ENCODE peak calls at places on chromosomes 5 and 9, in nine cellular contexts. V is activated effector memory CD4-positive, alpha-beta T cell treated with anti-CD3 and anti-CD28 coated beads, Interleukin-2, amount 50 U/mL, for 16 hours; D is astrocyte of the spinal cord; I is NCI-H187; R is foreskin melanocyte; L is HT-29; P is activated CD8-positive, alpha-beta memory T cell treated with anti-CD3 and anti-CD28 coated beads for 4 hours; X is stomach; Z is Daoy. E is an unnamed sample.

GRCh38 chr5:100974082-100974481 is 71.0 kb upstream of the ST8SIA4 start:
- DNase-seq in X (no peak), I (no peak), R (no peak), L (no peak), P (no peak), Z (no peak), V (no peak), D (no peak), E (no peak)

GRCh38 chr5:12017037-12017436 is 112.8 kb upstream of the CTNND2 start:
- DNase-seq in R (no peak), V (no peak), I (no peak), X (no peak), D (no peak), P (no peak), L (no peak), Z (peak), E (no peak)

GRCh38 chr5:43602456-43602817 is 543 bp upstream of the NNT start:
- DNase-seq in L (peak), P (no peak), Z (peak), R (peak), V (peak), D (peak), I (peak), X (peak), E (peak)

GRCh38 chr9:129752915-129753724 is at the start of gene PTGES:
- DNase-seq in R (peak), V (peak), L (peak), X (peak), D (peak), P (peak), I (no peak), Z (peak), E (peak)

GRCh38 chr5:63217422-63217821 is 638.8 kb downstream of the LRRC70 start:
- DNase-seq in P (no peak), Z (no peak), V (no peak), I (no peak), R (no peak), L (no peak), D (no peak), X (no peak), E (no peak)

GRCh38 chr5:178113141-178113787 is at the start of gene N4BP3:
- DNase-seq in V (peak), I (no peak), R (no peak), Z (peak), D (peak), L (peak), P (peak), X (peak), E (no peak)

GRCh38 chr5:6504677-6505414 is 56.2 kb downstream of the UBE2QL1 start:
- DNase-seq in P (no peak), R (no peak), I (no peak), V (no peak), D (peak), X (no peak), Z (peak), L (no peak), E (no peak)

GRCh38 chr9:133861692-133862091 is 123.5 kb upstream of the SARDH start:
- DNase-seq in L (no peak), I (no peak), R (no peak), D (no peak), V (no peak), Z (no peak), P (no peak), X (no peak), E (no peak)

GRCh38 chr5:80083115-80083890 is 48.2 kb downstream of the THBS4 start:
- DNase-seq in L (peak), I (peak), Z (peak), X (no peak), D (peak), R (no peak), P (no peak), V (peak), E (peak)

GRCh38 chr9:91246842-91247241 is 114.9 kb downstream of the AUH start:
- DNase-seq in I (no peak), X (no peak), R (no peak), P (no peak), V (no peak), Z (no peak), D (no peak), L (no peak), E (no peak)

GRCh38 chr9:12719431-12719830 is 26.2 kb downstream of the TYRP1 start:
- DNase-seq in Z (no peak), L (peak), P (no peak), I (no peak), X (no peak), D (peak), V (no peak), R (no peak), E (no peak)

GRCh38 chr9:33187519-33188218 is 20.5 kb upstream of the B4GALT1 start:
- DNase-seq in R (no peak), P (no peak), V (no peak), D (peak), I (no peak), L (no peak), Z (no peak), X (no peak), E (no peak)

GRCh38 chr5:44945743-44946142 is 137.0 kb downstream of the MRPS30 start:
- DNase-seq in D (no peak), Z (no peak), X (no peak), I (no peak), V (no peak), P (no peak), R (no peak), L (no peak), E (no peak)

GRCh38 chr9:16023466-16023865 is 470.6 kb downstream of the CCDC171 start:
- DNase-seq in P (no peak), D (peak), V (no peak), L (no peak), Z (no peak), R (no peak), I (no peak), X (no peak), E (peak)

GRCh38 chr5:38157024-38157423 is 101.3 kb upstream of the EGFLAM start:
- DNase-seq in V (no peak), R (no peak), I (no peak), P (no peak), D (no peak), L (no peak), X (no peak), Z (no peak), E (no peak)

GRCh38 chr9:129010267-129010975 is 17.7 kb downstream of the SH3GLB2 start:
- DNase-seq in L (no peak), R (no peak), D (no peak), V (no peak), I (no peak), Z (no peak), X (no peak), P (no peak), E (no peak)

GRCh38 chr5:159877894-159878448 is 38.3 kb upstream of the ADRA1B start:
- DNase-seq in R (no peak), I (no peak), X (peak), D (no peak), L (no peak), P (no peak), Z (no peak), V (no peak), E (no peak)

GRCh38 chr5:119383008-119383407 is 27.2 kb downstream of the TNFAIP8 start:
- DNase-seq in P (no peak), D (no peak), X (no peak), L (no peak), V (no peak), I (no peak), Z (no peak), R (no peak), E (no peak)